ENCODE peak calls at places on chromosomes 13 and 19, in five cellular contexts. Q is NB4, G is neural crest cell, U is choroid plexus epithelial cell, N is midbrain. S is an unnamed sample.

GRCh38 chr13:110024646-110024980 is 238.2 kb upstream of the IRS2 start:
- DNase-seq in Q (no peak), G (no peak), U (peak; percentile 49), N (no peak), S (no peak)

GRCh38 chr13:110507678-110508381 is 53.7 kb downstream of the RAB20 start:
- DNase-seq in Q (no peak), G (no peak), U (no peak), N (no peak), S (no peak)

GRCh38 chr13:54241719-54242118 is 1213.1 kb downstream of the OLFM4 start:
- DNase-seq in Q (no peak), G (no peak), U (no peak), N (no peak), S (no peak)

GRCh38 chr19:6060600-6061391 is 49.5 kb downstream of the RFX2 start:
- DNase-seq in Q (peak; percentile 75), G (no peak), U (no peak), N (no peak), S (peak; percentile 66)

GRCh38 chr13:107043016-107043957 is 475.4 kb upstream of the ARGLU1 start:
- DNase-seq in Q (no peak), G (no peak), U (no peak), N (no peak), S (no peak)

GRCh38 chr13:20544186-20544914 is 18.7 kb upstream of the CRYL1 start:
- DNase-seq in Q (peak; percentile 44), G (no peak), U (no peak), N (no peak), S (no peak)

GRCh38 chr19:45114116-45114515 is 21.1 kb downstream of the PPP1R37 start:
- DNase-seq in Q (no peak), G (no peak), U (no peak), N (no peak), S (no peak)

GRCh38 chr13:42532561-42533335 is 41.2 kb upstream of the TNFSF11 start:
- DNase-seq in Q (no peak), G (no peak), U (no peak), N (no peak), S (peak; percentile 20)

S was measured in fibroblast of the aortic adventitia.